ENCODE peak calls at places on chromosome 1, in four cellular contexts. One of them, this sample, is unnamed.

GRCh38 chr1:29808141-29808995 is 572.0 kb downstream of the PTPRU start:
- DNase-seq in activated naive CD4-positive, alpha-beta T cell treated with Interleukin-2 at 50 U/mL for 16 hours: no peak
- DNase-seq in AG08396: no peak
- DNase-seq in NCI-H69: no peak
- DNase-seq in this sample: no peak

GRCh38 chr1:163357378-163357777 is 35.6 kb downstream of the NUF2 start:
- DNase-seq in activated naive CD4-positive, alpha-beta T cell treated with Interleukin-2 at 50 U/mL for 16 hours: no peak
- DNase-seq in AG08396: no peak
- DNase-seq in NCI-H69: no peak
- DNase-seq in this sample: no peak

GRCh38 chr1:15870421-15870820 is 22.9 kb downstream of the SPEN start:
- DNase-seq in activated naive CD4-positive, alpha-beta T cell treated with Interleukin-2 at 50 U/mL for 16 hours: no peak
- DNase-seq in AG08396: no peak
- DNase-seq in NCI-H69: no peak
- DNase-seq in this sample: peak; percentile 29

GRCh38 chr1:156392427-156392826 is 23.4 kb downstream of the RHBG start:
- DNase-seq in activated naive CD4-positive, alpha-beta T cell treated with Interleukin-2 at 50 U/mL for 16 hours: no peak
- DNase-seq in AG08396: no peak
- DNase-seq in NCI-H69: no peak
- DNase-seq in this sample: no peak

GRCh38 chr1:40102896-40103295 is 5.8 kb upstream of the PPT1 start:
- DNase-seq in activated naive CD4-positive, alpha-beta T cell treated with Interleukin-2 at 50 U/mL for 16 hours: no peak
- DNase-seq in AG08396: no peak
- DNase-seq in NCI-H69: no peak
- DNase-seq in this sample: no peak

GRCh38 chr1:1680031-1680911 is 12.3 kb downstream of the SLC35E2B start:
- DNase-seq in activated naive CD4-positive, alpha-beta T cell treated with Interleukin-2 at 50 U/mL for 16 hours: no peak
- DNase-seq in AG08396: no peak
- DNase-seq in NCI-H69: no peak
- DNase-seq in this sample: no peak

GRCh38 chr1:243495442-243496172 is 239.8 kb downstream of the SDCCAG8 start:
- DNase-seq in activated naive CD4-positive, alpha-beta T cell treated with Interleukin-2 at 50 U/mL for 16 hours: no peak
- DNase-seq in AG08396: no peak
- DNase-seq in NCI-H69: no peak
- DNase-seq in this sample: no peak

GRCh38 chr1:151009206-151009587 is 948 bp downstream of the PRUNE1 start:
- DNase-seq in activated naive CD4-positive, alpha-beta T cell treated with Interleukin-2 at 50 U/mL for 16 hours: no peak
- DNase-seq in AG08396: peak; percentile 47
- DNase-seq in NCI-H69: no peak
- DNase-seq in this sample: peak; percentile 61

GRCh38 chr1:17922833-17923232 is 167.7 kb downstream of the ACTL8 start:
- DNase-seq in activated naive CD4-positive, alpha-beta T cell treated with Interleukin-2 at 50 U/mL for 16 hours: no peak
- DNase-seq in AG08396: peak; percentile 35
- DNase-seq in NCI-H69: peak; percentile 58
- DNase-seq in this sample: peak; percentile 8

GRCh38 chr1:41315867-41316266 is 45.4 kb upstream of the FOXO6 start:
- DNase-seq in activated naive CD4-positive, alpha-beta T cell treated with Interleukin-2 at 50 U/mL for 16 hours: no peak
- DNase-seq in AG08396: no peak
- DNase-seq in NCI-H69: no peak
- DNase-seq in this sample: no peak

GRCh38 chr1:64482720-64483119 is 12.8 kb downstream of the CACHD1 start:
- DNase-seq in activated naive CD4-positive, alpha-beta T cell treated with Interleukin-2 at 50 U/mL for 16 hours: no peak
- DNase-seq in AG08396: no peak
- DNase-seq in NCI-H69: no peak
- DNase-seq in this sample: no peak

This sample was measured in HFFc6.